ENCODE peak calls at places on chromosomes 16 and 17, in four cellular contexts. P is hepatocyte, Y is GM04503, G is pons. V is an unnamed sample.

GRCh38 chr17:64145751-64146417 is 15.9 kb upstream of the ERN1 start:
- DNase-seq in P (peak), Y (peak), G (peak), V (peak)

GRCh38 chr16:73049051-73049910 is 1.4 kb upstream of the ZFHX3 start:
- DNase-seq in P (no peak), Y (no peak), G (no peak), V (no peak)

GRCh38 chr16:65875362-65876199 is 490.9 kb upstream of the CDH5 start:
- DNase-seq in G (no peak), P (no peak), Y (peak), V (no peak)

GRCh38 chr17:39221572-39221971 is 4.2 kb downstream of the STAC2 start:
- DNase-seq in P (no peak), G (no peak), Y (no peak), V (no peak)

GRCh38 chr17:12362853-12363252 is 302.8 kb upstream of the MYOCD start:
- DNase-seq in Y (no peak), G (no peak), P (no peak), V (no peak)

GRCh38 chr16:67399218-67399733 is 6.0 kb upstream of the TPPP3 start:
- DNase-seq in G (no peak), P (peak), Y (no peak), V (no peak)

GRCh38 chr16:84643180-84643583 is 5.1 kb upstream of the KLHL36 start:
- DNase-seq in P (peak), Y (peak), G (no peak), V (peak)

GRCh38 chr17:68302066-68302564 is 10.8 kb downstream of the ARSG start:
- DNase-seq in P (no peak), Y (no peak), G (no peak), V (no peak)

GRCh38 chr17:82257473-82257872 is 16.0 kb downstream of the CSNK1D start:
- DNase-seq in P (peak), Y (no peak), G (peak), V (no peak)

GRCh38 chr16:13012591-13012990 is 111.2 kb downstream of the SHISA9 start:
- DNase-seq in G (no peak), P (no peak), Y (no peak), V (no peak)

GRCh38 chr17:1137465-1137894 is 42.3 kb downstream of the ABR start:
- DNase-seq in G (no peak), Y (no peak), P (no peak), V (no peak)

GRCh38 chr17:17096438-17097178 is 54.4 kb downstream of the MPRIP start:
- DNase-seq in Y (peak), P (peak), G (no peak), V (no peak)

GRCh38 chr16:46916980-46917379 is 32.8 kb downstream of the GPT2 start:
- DNase-seq in P (no peak), Y (no peak), G (no peak), V (no peak)

GRCh38 chr17:58520843-58521430 is 6.5 kb upstream of the MTMR4 start:
- DNase-seq in Y (no peak), G (peak), P (peak), V (no peak)

GRCh38 chr16:23182675-23183485 is at the start of gene SCNN1G:
- DNase-seq in Y (no peak), P (peak), G (no peak), V (no peak)

GRCh38 chr17:5513610-5514009 is 27.2 kb downstream of the MIS12 start:
- DNase-seq in P (no peak), G (no peak), Y (no peak), V (no peak)

GRCh38 chr17:75842963-75843576 is 1.1 kb downstream of the UNC13D start:
- DNase-seq in G (no peak), Y (no peak), P (no peak), V (no peak)

GRCh38 chr16:88491560-88492310 is 38.7 kb downstream of the ZFPM1 start:
- DNase-seq in Y (no peak), P (no peak), G (no peak), V (no peak)

GRCh38 chr17:78272181-78272913 is 40.9 kb downstream of the TMEM235 start:
- DNase-seq in Y (no peak), P (peak), G (no peak), V (peak)

GRCh38 chr17:44118427-44119050 is 4.9 kb downstream of the HDAC5 start:
- DNase-seq in Y (no peak), P (no peak), G (no peak), V (no peak)

GRCh38 chr17:17691468-17692263 is 10.4 kb downstream of the RAI1 start:
- DNase-seq in Y (no peak), G (no peak), P (no peak), V (no peak)

GRCh38 chr16:68696514-68696913 is 40.6 kb upstream of the CDH1 start:
- DNase-seq in Y (no peak), G (no peak), P (peak), V (no peak)

GRCh38 chr17:59454633-59455105 is 110.7 kb upstream of the DHX40 start:
- DNase-seq in P (no peak), G (no peak), Y (no peak), V (no peak)

GRCh38 chr16:54273566-54273965 is 13.0 kb downstream of the IRX3 start:
- DNase-seq in Y (no peak), P (no peak), G (no peak), V (no peak)

GRCh38 chr17:13266596-13266995 is 248.8 kb upstream of the ELAC2 start:
- DNase-seq in P (no peak), G (no peak), Y (no peak), V (no peak)

GRCh38 chr17:71342726-71343125 is 778.1 kb upstream of the SOX9 start:
- DNase-seq in G (no peak), P (no peak), Y (no peak), V (no peak)

GRCh38 chr17:82237746-82238561 is 9.1 kb downstream of the SLC16A3 start:
- DNase-seq in P (no peak), G (no peak), Y (no peak), V (no peak)

GRCh38 chr16:4454618-4455017 is 19.8 kb downstream of the NMRAL1 start:
- DNase-seq in G (no peak), Y (no peak), P (no peak), V (no peak)

GRCh38 chr17:4594406-4595349 is 10.3 kb downstream of the SMTNL2 start:
- DNase-seq in Y (no peak), G (no peak), P (no peak), V (no peak)

GRCh38 chr17:32253117-32253611 is 12.5 kb upstream of the RHBDL3 start:
- DNase-seq in G (peak), P (peak), Y (no peak), V (peak)

V was measured in right atrium auricular region.